ENCODE peak calls at places on chromosome 11, in ten cellular contexts. U, P, L, G, M, K, J, R, H and C are unnamed samples.

GRCh38 chr11:63017306-63017974 is 1.8 kb upstream of the SLC22A8 start:
- DNase-seq in K (no peak), H (no peak), G (no peak), M (no peak), P (no peak), R (no peak), U (no peak), L (no peak), J (no peak), C (peak; percentile 21)

GRCh38 chr11:83759148-83759547 is 473.0 kb upstream of the CCDC90B start:
- DNase-seq in L (no peak), M (no peak), J (no peak), R (no peak), K (no peak), U (no peak), H (no peak), G (no peak), P (no peak), C (no peak)

GRCh38 chr11:57490456-57491248 is 24.9 kb downstream of the SLC43A1 start:
- DNase-seq in G (no peak), L (no peak), H (no peak), K (peak; percentile 24), P (peak; percentile 23), J (no peak), U (no peak), R (no peak), M (no peak), C (no peak)

GRCh38 chr11:31628111-31628510 is 118.5 kb downstream of the ELP4 start:
- DNase-seq in G (no peak), R (no peak), J (no peak), K (no peak), P (no peak), U (no peak), M (no peak), L (no peak), H (no peak), C (no peak)

GRCh38 chr11:71774603-71775222 is 58.3 kb upstream of the DEFB108B start:
- DNase-seq in L (no peak), P (no peak), H (no peak), J (no peak), U (no peak), G (no peak), R (no peak), M (no peak), K (no peak), C (no peak)

GRCh38 chr11:97965849-97966646 is 1054.7 kb upstream of the CNTN5 start:
- DNase-seq in K (peak; percentile 97), U (peak; percentile 84), P (peak; percentile 82), H (no peak), J (no peak), L (no peak), R (no peak), M (no peak), G (no peak), C (no peak)

GRCh38 chr11:134659882-134660281 is 247.8 kb upstream of the B3GAT1 start:
- DNase-seq in P (no peak), R (no peak), H (no peak), J (no peak), K (no peak), L (peak; percentile 25), U (no peak), G (peak; percentile 21), M (no peak), C (no peak)

GRCh38 chr11:48101044-48101733 is 115.4 kb upstream of the OR4B1 start:
- DNase-seq in P (no peak), G (no peak), M (no peak), K (no peak), H (no peak), U (no peak), R (no peak), J (no peak), L (no peak), C (no peak)

GRCh38 chr11:17457361-17458104 is 19.1 kb downstream of the ABCC8 start:
- DNase-seq in G (no peak), L (no peak), R (no peak), H (no peak), M (no peak), K (no peak), P (no peak), J (no peak), U (no peak), C (no peak)

GRCh38 chr11:17462940-17463339 is 13.7 kb downstream of the ABCC8 start:
- DNase-seq in U (no peak), J (no peak), H (no peak), R (no peak), G (no peak), K (no peak), L (no peak), P (no peak), M (peak; percentile 70), C (no peak)

GRCh38 chr11:17459211-17459610 is 17.4 kb downstream of the ABCC8 start:
- DNase-seq in R (no peak), J (no peak), M (no peak), U (no peak), P (no peak), K (no peak), G (no peak), L (no peak), H (no peak), C (no peak)

GRCh38 chr11:17460406-17460805 is 16.2 kb downstream of the ABCC8 start:
- DNase-seq in U (no peak), R (no peak), J (no peak), G (no peak), L (no peak), P (no peak), M (no peak), K (no peak), H (no peak), C (no peak)

DNA sequence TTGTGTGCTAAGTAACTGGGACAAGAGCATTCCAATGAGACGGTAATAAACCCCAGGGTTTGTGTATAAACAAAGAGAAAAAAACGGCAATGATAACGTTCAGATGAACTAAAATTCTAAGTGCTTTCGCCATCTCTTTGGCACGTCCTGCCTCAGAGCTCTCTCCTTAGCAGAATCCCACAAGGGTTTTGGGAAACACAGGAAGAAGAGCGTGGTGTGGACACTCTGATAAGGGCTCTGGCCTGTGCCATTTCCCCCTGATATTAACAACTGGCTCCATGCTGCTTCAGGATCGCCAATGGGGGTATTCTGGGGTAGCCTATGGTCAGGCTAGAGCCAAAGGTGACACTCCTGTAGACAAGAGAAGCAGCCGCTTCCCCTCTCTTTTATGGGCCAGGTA is 18.4 kb downstream of the ABCC8 start:
- DNase-seq in U (no peak), R (no peak), K (no peak), M (no peak), G (no peak), P (no peak), H (no peak), J (no peak), L (no peak), C (no peak)
- H3K4me3 ChIP-seq in U (no peak overlapping the region), R (no peak overlapping the region), K (no peak overlapping the region), M (no peak overlapping the region), G (no peak overlapping the region), P (no peak overlapping the region), H (no peak overlapping the region), J (no peak overlapping the region), L (no peak overlapping the region), C (no peak overlapping the region)

GRCh38 chr11:8772571-8772970 is 90.0 kb downstream of the RPL27A start:
- DNase-seq in L (no peak), H (no peak), U (no peak), G (no peak), M (no peak), P (no peak), R (no peak), J (no peak), K (no peak), C (no peak)

GRCh38 chr11:8776209-8776608 is 93.6 kb downstream of the RPL27A start:
- DNase-seq in H (no peak), M (no peak), G (no peak), K (no peak), J (no peak), R (no peak), U (no peak), P (no peak), L (no peak), C (no peak)

GRCh38 chr11:8773916-8774537 is 91.4 kb downstream of the RPL27A start:
- DNase-seq in H (peak; percentile 43), J (no peak), M (no peak), G (no peak), L (no peak), R (no peak), U (no peak), K (no peak), P (no peak), C (no peak)

GRCh38 chr11:8775341-8776133 is 92.9 kb downstream of the RPL27A start:
- DNase-seq in M (no peak), P (peak; percentile 9), H (no peak), L (no peak), K (no peak), J (no peak), R (no peak), G (no peak), U (no peak), C (no peak)

DNA sequence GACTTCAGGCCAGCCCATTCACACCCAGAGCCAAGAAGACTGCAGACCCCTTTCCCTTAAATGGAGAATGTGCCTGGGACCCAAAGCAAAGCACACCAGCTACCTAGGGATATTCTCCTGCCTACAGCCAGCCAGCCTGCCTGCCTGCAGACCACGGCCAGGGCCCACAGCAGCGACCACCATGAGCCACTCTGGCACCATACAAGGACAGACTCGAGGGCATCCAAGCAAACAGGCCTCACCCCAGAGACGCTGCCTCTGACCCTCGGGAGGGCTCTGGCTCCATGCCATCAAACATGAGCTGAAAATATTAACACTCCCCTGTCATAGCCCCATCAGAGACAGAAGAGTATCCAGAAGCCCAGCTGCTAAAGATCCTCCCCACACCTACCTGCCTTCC is 90.5 kb downstream of the RPL27A start:
- DNase-seq in M (no peak), G (no peak), K (no peak), H (no peak), L (no peak), P (no peak), U (no peak), R (no peak), J (no peak), C (no peak)
- TF ChIP-seq CTCF in M (no peak), G (no peak), K (no peak), H (no peak), L (no peak), P (no peak), U (no peak), R (no peak), J (no peak), C (no peak)

DNA sequence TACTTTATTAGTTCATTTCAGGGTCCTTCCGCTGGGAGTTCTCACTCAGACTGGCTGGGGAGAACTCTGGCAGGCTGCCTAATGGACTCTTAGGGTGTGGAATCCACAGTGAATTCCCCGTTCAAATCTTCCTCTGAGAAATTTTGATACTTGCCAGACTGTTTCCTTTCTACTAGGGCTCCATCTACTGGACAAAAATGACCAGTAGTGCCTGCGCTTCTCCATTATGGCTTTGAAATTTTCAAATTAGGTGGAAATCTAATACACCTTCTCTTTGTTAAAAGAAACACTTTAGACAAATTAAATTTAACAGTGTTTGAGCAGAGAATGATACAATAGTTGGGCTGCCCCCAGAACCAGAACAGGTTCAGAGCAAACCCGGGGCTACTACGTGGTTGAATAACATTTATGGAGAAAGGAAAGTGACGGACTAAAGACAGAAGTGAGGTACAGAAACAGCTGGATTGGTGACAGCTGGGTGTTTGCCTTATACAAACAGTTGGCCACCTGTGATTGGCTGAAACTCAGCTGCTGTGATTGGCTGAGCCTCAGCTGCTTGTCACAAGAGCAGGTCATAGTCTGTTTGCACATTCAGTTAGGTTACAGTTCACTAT is 52.9 kb upstream of the FDX1 start:
- DNase-seq in L (peak; percentile 81), J (peak; percentile 68), R (peak; percentile 60), P (peak; percentile 91), H (peak; percentile 80), G (peak; percentile 73), M (peak; percentile 55), K (peak; percentile 95), U (peak; percentile 50), C (peak; percentile 90)
- H3K4me3 ChIP-seq in L (no peak overlapping the region), J (no peak overlapping the region), R (peak overlapping the region; percentile 46), P (peak overlapping the region; percentile 65), H (no peak overlapping the region), G (no peak overlapping the region), M (no peak overlapping the region), K (no peak overlapping the region), U (no peak overlapping the region), C (no peak overlapping the region)

GRCh38 chr11:94739331-94739730 is 28.8 kb upstream of the AMOTL1 start:
- DNase-seq in K (no peak), P (no peak), U (no peak), H (no peak), G (no peak), J (no peak), R (no peak), L (no peak), M (no peak), C (no peak)

GRCh38 chr11:94740083-94740974 is 27.8 kb upstream of the AMOTL1 start:
- DNase-seq in K (peak; percentile 21), U (no peak), L (no peak), J (peak; percentile 24), H (no peak), R (peak; percentile 64), P (peak; percentile 54), M (no peak), G (peak; percentile 50), C (no peak)

GRCh38 chr11:94742645-94743044 is 25.5 kb upstream of the AMOTL1 start:
- DNase-seq in U (no peak), P (no peak), K (no peak), L (no peak), M (no peak), R (no peak), H (no peak), J (no peak), G (no peak), C (no peak)

GRCh38 chr11:94738746-94739145 is 29.4 kb upstream of the AMOTL1 start:
- DNase-seq in P (no peak), G (no peak), L (no peak), R (no peak), U (no peak), J (no peak), M (no peak), K (no peak), H (no peak), C (no peak)

GRCh38 chr11:94740975-94741707 is 27.0 kb upstream of the AMOTL1 start:
- DNase-seq in K (peak; percentile 59), U (no peak), R (peak; percentile 34), J (no peak), G (no peak), M (peak; percentile 38), L (no peak), P (peak; percentile 87), H (peak; percentile 4), C (no peak)
- TF ChIP-seq CTCF in K (peak; percentile 55), U (peak; percentile 68), R (peak; percentile 54), J (peak; percentile 54), G (peak; percentile 14), M (no peak), L (peak; percentile 35), P (peak; percentile 65), H (no peak), C (peak; percentile 60)